ENCODE peak calls at places on chromosomes 7 and 10, in eight cellular contexts. D is NCI-H1417, C is HTR-8/SVneo, B is NCI-H524 treated with DMSO at 0.1 percent for 48 hours, O is neuronal stem cell, R is GM12865, L is fibroblast of pulmonary artery, H is adrenal gland. Y is an unnamed sample.

GRCh38 chr7:141208539-141208938 is 134.7 kb downstream of the TMEM178B start:
- DNase-seq in C (no peak), D (peak), H (no peak), R (no peak), B (no peak), L (no peak), O (no peak), Y (no peak)

GRCh38 chr7:150322833-150323681 is at the start of the genes ACTR3C and LRRC61:
- DNase-seq in L (no peak), R (peak), D (peak), C (no peak), O (no peak), H (peak), B (peak), Y (no peak)

GRCh38 chr10:130047336-130047735 is 63.3 kb downstream of the C10orf143 start:
- DNase-seq in L (no peak), B (no peak), C (no peak), D (no peak), R (no peak), H (no peak), O (no peak), Y (no peak)

GRCh38 chr7:51376420-51377092 is 59.9 kb upstream of the COBL start:
- DNase-seq in O (no peak), H (no peak), R (no peak), B (no peak), L (no peak), C (no peak), D (no peak), Y (no peak)

GRCh38 chr10:75276029-75276872 is 40.5 kb upstream of the COMTD1 start:
- DNase-seq in H (no peak), B (no peak), D (no peak), R (no peak), L (no peak), O (no peak), C (no peak), Y (no peak)

GRCh38 chr7:158450476-158451124 is 137.0 kb downstream of the PTPRN2 start:
- DNase-seq in L (no peak), O (no peak), D (peak), C (no peak), H (no peak), R (no peak), B (no peak), Y (no peak)

GRCh38 chr7:94440460-94441039 is 45.9 kb downstream of the COL1A2 start:
- DNase-seq in D (peak), O (no peak), L (peak), R (no peak), B (no peak), C (no peak), H (no peak), Y (no peak)

GRCh38 chr7:25308246-25308645 is 80.0 kb upstream of the NPVF start:
- DNase-seq in R (no peak), O (no peak), B (no peak), C (no peak), L (no peak), H (no peak), D (no peak), Y (no peak)